ENCODE peak calls at places on chromosomes 12 and 14, in five cellular contexts. One of them, this sample, is unnamed. For H3K36me3, the result is how much of the 10 kb centered on the place peaks cover.

GRCh38 chr14:93629636-93630035 is 158.6 kb downstream of the PRIMA1 start:
- DNase-seq in cardiac muscle cell: no peak
- DNase-seq in CD8-positive, alpha-beta memory T cell: no peak
- DNase-seq in heart right ventricle: no peak
- DNase-seq in bronchial epithelial cell: no peak
- DNase-seq in this sample: no peak

GRCh38 chr14:32513571-32514009 is 184.5 kb downstream of the AKAP6 start:
- DNase-seq in cardiac muscle cell: no peak
- DNase-seq in CD8-positive, alpha-beta memory T cell: no peak
- DNase-seq in heart right ventricle: no peak
- DNase-seq in bronchial epithelial cell: peak
- DNase-seq in this sample: no peak

GRCh38 chr12:100798799-100799198 is 4.2 kb downstream of the ANO4 start:
- DNase-seq in cardiac muscle cell: no peak
- DNase-seq in CD8-positive, alpha-beta memory T cell: no peak
- DNase-seq in heart right ventricle: no peak
- DNase-seq in bronchial epithelial cell: no peak
- DNase-seq in this sample: no peak

GRCh38 chr12:52249041-52249461 is 16.0 kb downstream of the KRT7 start:
- DNase-seq in cardiac muscle cell: no peak
- DNase-seq in CD8-positive, alpha-beta memory T cell: no peak
- DNase-seq in heart right ventricle: peak
- DNase-seq in bronchial epithelial cell: no peak
- DNase-seq in this sample: no peak

GRCh38 chr14:104536942-104537612 is 42.5 kb upstream of the C14orf180 start:
- DNase-seq in cardiac muscle cell: no peak
- DNase-seq in CD8-positive, alpha-beta memory T cell: no peak
- DNase-seq in heart right ventricle: no peak
- DNase-seq in bronchial epithelial cell: peak
- DNase-seq in this sample: no peak

GRCh38 chr12:122021193-122021821 is 377 bp upstream of the BCL7A start:
- DNase-seq in cardiac muscle cell: peak
- DNase-seq in CD8-positive, alpha-beta memory T cell: no peak
- DNase-seq in heart right ventricle: no peak
- DNase-seq in bronchial epithelial cell: no peak
- DNase-seq in this sample: peak

GRCh38 chr12:113239811-113240331 is 18.6 kb downstream of the TPCN1 start:
- DNase-seq in cardiac muscle cell: peak
- DNase-seq in CD8-positive, alpha-beta memory T cell: no peak
- DNase-seq in heart right ventricle: no peak
- DNase-seq in bronchial epithelial cell: no peak
- DNase-seq in this sample: no peak

GRCh38 chr14:21092147-21093011 is 6.1 kb downstream of the ZNF219 start:
- DNase-seq in cardiac muscle cell: peak
- DNase-seq in CD8-positive, alpha-beta memory T cell: peak
- DNase-seq in heart right ventricle: peak
- DNase-seq in bronchial epithelial cell: peak
- DNase-seq in this sample: peak

GRCh38 chr14:102665665-102666064 is 73.2 kb downstream of the RCOR1 start:
- DNase-seq in cardiac muscle cell: peak
- DNase-seq in CD8-positive, alpha-beta memory T cell: no peak
- DNase-seq in heart right ventricle: no peak
- DNase-seq in bronchial epithelial cell: no peak
- DNase-seq in this sample: no peak

GRCh38 chr14:54815016-54815415 is 87.6 kb downstream of the GCH1 start:
- DNase-seq in cardiac muscle cell: no peak
- DNase-seq in CD8-positive, alpha-beta memory T cell: no peak
- DNase-seq in heart right ventricle: no peak
- DNase-seq in bronchial epithelial cell: no peak
- DNase-seq in this sample: no peak

GRCh38 chr14:20857630-20858261 is 33.4 kb upstream of the RNASE3 start:
- DNase-seq in cardiac muscle cell: peak
- DNase-seq in CD8-positive, alpha-beta memory T cell: peak
- DNase-seq in heart right ventricle: peak
- DNase-seq in bronchial epithelial cell: peak
- DNase-seq in this sample: no peak

GRCh38 chr14:71061458-71061857 is 154.2 kb downstream of the PCNX1 start:
- DNase-seq in cardiac muscle cell: no peak
- DNase-seq in CD8-positive, alpha-beta memory T cell: no peak
- DNase-seq in heart right ventricle: no peak
- DNase-seq in bronchial epithelial cell: no peak
- DNase-seq in this sample: no peak
- H3K36me3 ChIP-seq in cardiac muscle cell: half or more
- H3K36me3 ChIP-seq in CD8-positive, alpha-beta memory T cell: under half
- H3K36me3 ChIP-seq in heart right ventricle: half or more
- H3K36me3 ChIP-seq in bronchial epithelial cell: under half
- H3K36me3 ChIP-seq in this sample: under half

GRCh38 chr14:96294246-96294645 is 38.2 kb downstream of the BDKRB1 start:
- DNase-seq in cardiac muscle cell: no peak
- DNase-seq in CD8-positive, alpha-beta memory T cell: no peak
- DNase-seq in heart right ventricle: no peak
- DNase-seq in bronchial epithelial cell: no peak
- DNase-seq in this sample: no peak
- H3K36me3 ChIP-seq in cardiac muscle cell: under half
- H3K36me3 ChIP-seq in CD8-positive, alpha-beta memory T cell: under half
- H3K36me3 ChIP-seq in heart right ventricle: half or more
- H3K36me3 ChIP-seq in bronchial epithelial cell: under half
- H3K36me3 ChIP-seq in this sample: under half

DNA sequence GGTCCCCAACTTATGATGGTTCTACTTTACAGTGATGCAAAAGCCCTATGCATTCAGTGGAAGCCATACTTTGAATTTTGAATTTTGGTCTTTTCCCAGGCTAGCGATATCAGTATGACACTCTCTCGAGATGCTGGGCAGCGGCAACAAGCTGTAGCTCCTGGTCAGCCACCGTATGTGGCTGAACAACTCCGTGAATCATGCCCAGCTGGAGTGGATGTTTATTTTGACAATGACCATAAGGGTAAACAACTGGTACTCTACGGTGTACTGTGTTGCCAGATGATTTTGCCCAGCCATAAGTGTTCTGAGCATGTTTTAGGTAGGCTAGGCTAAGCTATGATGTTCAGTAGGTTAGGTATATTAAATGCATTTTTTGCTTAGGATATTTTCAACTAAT is 8.2 kb upstream of the ZNF410 start:
- DNase-seq in cardiac muscle cell: no peak
- DNase-seq in CD8-positive, alpha-beta memory T cell: no peak
- DNase-seq in heart right ventricle: no peak
- DNase-seq in bronchial epithelial cell: no peak
- DNase-seq in this sample: no peak
- H3K36me3 ChIP-seq in cardiac muscle cell: under half
- H3K36me3 ChIP-seq in CD8-positive, alpha-beta memory T cell: under half
- H3K36me3 ChIP-seq in heart right ventricle: half or more
- H3K36me3 ChIP-seq in bronchial epithelial cell: under half
- H3K36me3 ChIP-seq in this sample: under half

DNA sequence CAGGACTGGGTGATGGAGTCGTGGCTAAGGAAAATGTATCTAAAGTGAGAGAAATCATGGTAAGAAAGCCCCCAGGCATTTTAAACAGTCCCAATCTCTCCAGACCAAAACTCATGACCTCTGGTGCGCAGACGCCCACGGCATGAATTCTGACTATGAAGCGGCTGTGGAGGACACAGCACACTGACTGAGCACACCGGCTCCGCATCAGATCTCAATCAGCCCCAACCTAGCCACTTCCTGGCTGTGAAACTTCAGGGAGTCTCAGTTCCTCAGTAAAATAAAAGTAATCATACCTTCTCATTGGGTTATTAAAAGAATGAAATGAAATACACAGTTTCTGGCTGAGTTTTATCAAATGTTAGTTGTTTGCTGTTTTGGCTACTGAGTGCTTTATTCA is 38.7 kb downstream of the SETD3 start:
- DNase-seq in cardiac muscle cell: no peak
- DNase-seq in CD8-positive, alpha-beta memory T cell: no peak
- DNase-seq in heart right ventricle: no peak
- DNase-seq in bronchial epithelial cell: no peak
- DNase-seq in this sample: no peak
- H3K36me3 ChIP-seq in cardiac muscle cell: under half
- H3K36me3 ChIP-seq in CD8-positive, alpha-beta memory T cell: under half
- H3K36me3 ChIP-seq in heart right ventricle: half or more
- H3K36me3 ChIP-seq in bronchial epithelial cell: under half
- H3K36me3 ChIP-seq in this sample: under half

DNA sequence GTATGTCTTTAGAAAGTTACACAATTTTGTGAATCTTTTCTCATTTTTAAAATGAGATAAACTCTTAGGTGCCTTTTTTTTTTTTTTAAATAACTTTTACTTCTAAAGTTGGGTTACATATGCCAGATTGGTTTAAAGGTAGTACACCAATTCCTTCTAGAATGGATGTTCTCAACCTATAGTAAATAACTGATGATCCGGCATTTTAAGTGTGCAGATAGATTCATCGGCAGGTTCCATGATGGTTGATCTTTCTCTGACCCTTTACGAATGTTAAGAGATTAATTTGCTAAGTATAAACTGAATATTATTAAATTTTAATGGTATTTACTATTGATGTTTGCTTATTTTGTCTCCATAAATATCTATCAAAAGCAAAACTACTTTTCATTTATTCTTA is 8.3 kb downstream of the AP5M1 start:
- DNase-seq in cardiac muscle cell: no peak
- DNase-seq in CD8-positive, alpha-beta memory T cell: no peak
- DNase-seq in heart right ventricle: no peak
- DNase-seq in bronchial epithelial cell: no peak
- DNase-seq in this sample: no peak
- H3K36me3 ChIP-seq in cardiac muscle cell: under half
- H3K36me3 ChIP-seq in CD8-positive, alpha-beta memory T cell: under half
- H3K36me3 ChIP-seq in heart right ventricle: half or more
- H3K36me3 ChIP-seq in bronchial epithelial cell: under half
- H3K36me3 ChIP-seq in this sample: under half